ENCODE peak calls at places on chromosomes 7 and 10, in four cellular contexts. E, B, L and C are unnamed samples.

GRCh38 chr10:116049158-116049557 is 223.8 kb downstream of the GFRA1 start:
- DNase-seq in E (no peak), B (no peak), L (no peak), C (no peak)

GRCh38 chr7:102390697-102391484 is 5.3 kb upstream of the PRKRIP1 start:
- DNase-seq in E (peak; percentile 84), B (peak; percentile 85), L (peak; percentile 66), C (no peak)

GRCh38 chr10:122286872-122287271 is 15.8 kb downstream of the BTBD16 start:
- DNase-seq in E (no peak), B (no peak), L (peak; percentile 77), C (peak; percentile 23)

GRCh38 chr7:148962823-148963582 is 65.3 kb downstream of the PDIA4 start:
- DNase-seq in E (no peak), B (peak; percentile 72), L (peak; percentile 67), C (no peak)

GRCh38 chr10:125991009-125991788 is 94.8 kb downstream of the FANK1 start:
- DNase-seq in E (no peak), B (no peak), L (no peak), C (peak; percentile 43)

GRCh38 chr7:28853150-28853549 is 105.0 kb downstream of the TRIL start:
- DNase-seq in E (no peak), B (no peak), L (no peak), C (peak; percentile 39)

GRCh38 chr10:133336131-133337078 is at the start of gene CALY:
- DNase-seq in E (no peak), B (peak; percentile 68), L (no peak), C (no peak)

GRCh38 chr7:151456276-151456675 is 16.3 kb upstream of the CRYGN start:
- DNase-seq in E (no peak), B (no peak), L (no peak), C (no peak)

GRCh38 chr7:4006687-4007086 is 675.4 kb upstream of the FOXK1 start:
- DNase-seq in E (peak; percentile 41), B (no peak), L (no peak), C (no peak)

GRCh38 chr10:35739998-35740397 is 97.9 kb upstream of the FZD8 start:
- DNase-seq in E (no peak), B (no peak), L (peak; percentile 68), C (no peak)

GRCh38 chr7:73802459-73802858 is 28.3 kb upstream of the CLDN4 start:
- DNase-seq in E (peak; percentile 1), B (no peak), L (no peak), C (no peak)

GRCh38 chr7:100866721-100867039 is 507 bp upstream of the TRIP6 start:
- DNase-seq in E (no peak), B (no peak), L (no peak), C (no peak)

GRCh38 chr7:100867796-100868485 is 754 bp downstream of the TRIP6 start:
- DNase-seq in E (no peak), B (no peak), L (no peak), C (no peak)

GRCh38 chr7:100865971-100866720 is 1.0 kb upstream of the TRIP6 start:
- DNase-seq in E (no peak), B (no peak), L (no peak), C (no peak)

GRCh38 chr7:100865372-100865911 is 1.7 kb upstream of the TRIP6 start:
- DNase-seq in E (no peak), B (no peak), L (peak; percentile 45), C (no peak)

GRCh38 chr7:100867040-100867795 is at the start of gene TRIP6:
- DNase-seq in E (peak; percentile 95), B (peak; percentile 79), L (peak; percentile 93), C (peak; percentile 76)
- H3K4me3 ChIP-seq in E (peak within 1 kb of the TSS; percentile 85), B (peak within 1 kb of the TSS; percentile 69), L (peak within 1 kb of the TSS; percentile 97), C (peak within 1 kb of the TSS; percentile 92)

GRCh38 chr10:46549171-46550075 is 7.0 kb downstream of the GPRIN2 start:
- DNase-seq in E (peak; percentile 76), B (no peak), L (no peak), C (no peak)
- TF ChIP-seq CTCF in E (no peak), B (no peak), L (no peak), C (no peak)

DNA sequence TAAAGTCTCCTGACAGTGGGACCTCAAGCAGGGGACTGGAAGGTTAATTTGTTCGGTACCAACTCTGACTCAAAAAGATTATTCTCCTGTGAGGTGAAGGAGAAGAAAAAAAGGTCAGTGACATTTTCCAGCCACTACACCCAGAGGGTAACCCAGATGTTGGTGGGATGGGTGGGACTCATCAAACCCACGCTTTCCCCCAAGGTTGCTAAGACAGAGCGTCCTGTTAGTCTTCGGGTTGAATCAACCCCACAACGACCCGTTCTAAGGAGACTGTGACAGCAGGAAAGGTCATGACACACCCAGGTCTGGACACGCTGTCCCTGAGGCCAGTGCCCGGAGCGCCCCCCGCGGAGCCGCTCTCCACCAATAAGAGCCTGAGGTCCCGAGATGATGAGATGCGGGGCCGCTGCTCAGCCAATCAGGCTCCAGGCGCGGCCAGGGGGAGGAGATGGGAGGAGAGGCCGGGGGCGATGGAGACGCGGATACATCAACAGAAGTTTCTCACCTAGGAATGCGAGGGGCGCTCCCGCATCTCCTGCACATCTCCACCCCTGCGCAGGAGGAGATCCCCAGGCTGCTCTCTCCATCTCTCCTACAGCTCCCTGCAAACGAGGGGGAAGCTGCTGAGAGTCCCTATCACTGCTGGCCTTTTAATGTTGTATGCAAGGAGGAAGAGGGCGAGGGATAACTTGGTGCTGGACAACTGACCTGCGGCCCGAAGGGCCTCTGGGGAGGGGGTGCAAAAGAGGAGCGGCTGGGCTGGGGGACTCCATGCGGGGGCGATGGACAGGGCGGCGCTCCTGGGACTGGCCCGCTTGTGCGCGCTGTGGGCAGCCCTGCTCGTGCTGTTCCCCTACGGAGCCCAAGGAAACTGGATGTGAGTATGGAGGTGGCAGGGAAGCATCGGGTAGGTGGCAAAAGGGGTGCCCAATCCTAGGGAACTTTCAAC is at the start of gene WNT16:
- DNase-seq in E (no peak), B (no peak), L (no peak), C (no peak)
- H3K4me3 ChIP-seq in E (peak within 1 kb of the TSS; percentile 67), B (peak within 1 kb of the TSS; percentile 42), L (peak within 1 kb of the TSS; percentile 63), C (peak within 1 kb of the TSS; percentile 56)

DNA sequence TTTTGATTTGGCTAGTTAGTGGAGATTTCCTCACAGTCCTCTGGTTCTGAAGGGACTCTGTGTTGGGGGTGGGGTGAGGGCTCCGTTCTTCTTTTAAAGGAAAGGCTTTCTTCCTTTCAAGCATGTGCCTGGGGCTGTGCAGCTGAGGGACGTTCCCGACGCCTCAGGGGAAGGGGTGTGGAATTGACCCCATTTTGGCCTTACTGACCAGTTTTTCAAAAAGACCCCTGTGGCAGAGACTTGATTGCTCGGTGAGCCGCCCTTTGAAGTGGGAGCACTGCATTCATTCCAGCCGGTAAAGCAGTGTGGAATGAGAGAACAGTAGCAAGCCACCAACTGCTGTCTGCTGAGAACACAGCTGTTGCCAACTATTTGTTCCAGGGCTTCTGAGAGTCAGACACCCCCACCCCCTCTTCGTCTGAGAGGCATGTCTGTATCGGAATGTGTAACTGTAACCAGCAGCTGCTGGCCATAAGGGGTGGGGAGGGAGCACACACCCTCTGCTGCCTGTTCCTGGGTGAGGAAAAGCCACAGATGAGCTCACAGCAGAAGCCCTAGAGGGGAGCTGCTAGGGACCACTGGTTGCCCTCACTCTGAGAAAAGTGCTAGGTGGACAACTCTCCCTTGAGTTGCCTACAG is 33.1 kb downstream of the WBP1L start:
- DNase-seq in E (peak; percentile 97), B (peak; percentile 29), L (peak; percentile 98), C (peak; percentile 99)
- TF ChIP-seq CTCF in E (no peak), B (no peak), L (peak; percentile 6), C (no peak)